ENCODE peak calls at places on chromosomes 5 and 9, in four cellular contexts. M is neural progenitor cell, T is cardiac fibroblast, I is MCF 10A. Q is an unnamed sample.

GRCh38 chr9:34991833-34992375 is 2.4 kb downstream of the DNAJB5 start:
- DNase-seq in M (peak), T (no peak), I (peak), Q (no peak)

GRCh38 chr5:9058161-9058560 is 487.7 kb downstream of the SEMA5A start:
- DNase-seq in M (no peak), T (no peak), I (no peak), Q (no peak)

GRCh38 chr9:77743381-77743780 is 95.3 kb upstream of the GNA14 start:
- DNase-seq in M (no peak), T (peak), I (no peak), Q (no peak)

GRCh38 chr5:143393516-143393915 is 10.0 kb downstream of the NR3C1 start:
- DNase-seq in M (no peak), T (no peak), I (peak), Q (no peak)

GRCh38 chr9:38062498-38063362 is 6.3 kb downstream of the SHB start:
- DNase-seq in M (no peak), T (peak), I (no peak), Q (no peak)

GRCh38 chr9:88418025-88418424 is 29.8 kb downstream of the SPIN1 start:
- DNase-seq in M (no peak), T (no peak), I (no peak), Q (no peak)

GRCh38 chr9:131275332-131276106 is 791 bp downstream of the FAM78A start:
- DNase-seq in M (peak), T (no peak), I (no peak), Q (no peak)

GRCh38 chr5:169913479-169913878 is 66.8 kb downstream of the INSYN2B start:
- DNase-seq in M (no peak), T (peak), I (peak), Q (no peak)

GRCh38 chr5:140344683-140345423 is 1.6 kb downstream of the HBEGF start:
- DNase-seq in M (no peak), T (no peak), I (peak), Q (no peak)

GRCh38 chr5:181189962-181190710 is 14.9 kb downstream of the TRIM7 start:
- DNase-seq in M (peak), T (no peak), I (peak), Q (no peak)

GRCh38 chr9:123893831-123894460 is 36.0 kb downstream of the DENND1A start:
- DNase-seq in M (no peak), T (peak), I (peak), Q (peak)

GRCh38 chr5:131635755-131636479 is 888 bp upstream of the RAPGEF6 start:
- DNase-seq in M (no peak), T (peak), I (no peak), Q (no peak)

GRCh38 chr9:121299467-121300282 is 31.7 kb downstream of the GSN start:
- DNase-seq in M (peak), T (peak), I (no peak), Q (no peak)

GRCh38 chr5:160186480-160186879 is 42.8 kb upstream of the FABP6 start:
- DNase-seq in M (no peak), T (no peak), I (no peak), Q (no peak)

GRCh38 chr9:105444130-105444529 is 3.7 kb upstream of the FSD1L start:
- DNase-seq in M (no peak), T (no peak), I (no peak), Q (no peak)

GRCh38 chr5:175569701-175570100 is 88.2 kb upstream of the HRH2 start:
- DNase-seq in M (no peak), T (no peak), I (no peak), Q (no peak)

GRCh38 chr5:175564716-175565115 is 86.4 kb downstream of the SFXN1 start:
- DNase-seq in M (no peak), T (no peak), I (no peak), Q (no peak)

GRCh38 chr5:175566697-175567096 is 88.3 kb downstream of the SFXN1 start:
- DNase-seq in M (no peak), T (no peak), I (no peak), Q (no peak)

GRCh38 chr5:175572922-175573321 is 84.9 kb upstream of the HRH2 start:
- DNase-seq in M (no peak), T (peak), I (peak), Q (no peak)

GRCh38 chr5:175567954-175568353 is 89.6 kb downstream of the SFXN1 start:
- DNase-seq in M (no peak), T (no peak), I (no peak), Q (no peak)
- TF ChIP-seq CTCF in M (no peak), T (no peak), I (peak), Q (peak)

GRCh38 chr5:166637295-166637694 is 1654.2 kb upstream of the WWC1 start:
- DNase-seq in M (no peak), T (no peak), I (no peak), Q (no peak)
- TF ChIP-seq CTCF in M (no peak), T (no peak), I (no peak), Q (no peak)

GRCh38 chr9:114378016-114378415 is 9.8 kb downstream of the AKNA start:
- DNase-seq in M (no peak), T (no peak), I (no peak), Q (no peak)
- TF ChIP-seq CTCF in M (no peak), T (no peak), I (no peak), Q (no peak)

DNA sequence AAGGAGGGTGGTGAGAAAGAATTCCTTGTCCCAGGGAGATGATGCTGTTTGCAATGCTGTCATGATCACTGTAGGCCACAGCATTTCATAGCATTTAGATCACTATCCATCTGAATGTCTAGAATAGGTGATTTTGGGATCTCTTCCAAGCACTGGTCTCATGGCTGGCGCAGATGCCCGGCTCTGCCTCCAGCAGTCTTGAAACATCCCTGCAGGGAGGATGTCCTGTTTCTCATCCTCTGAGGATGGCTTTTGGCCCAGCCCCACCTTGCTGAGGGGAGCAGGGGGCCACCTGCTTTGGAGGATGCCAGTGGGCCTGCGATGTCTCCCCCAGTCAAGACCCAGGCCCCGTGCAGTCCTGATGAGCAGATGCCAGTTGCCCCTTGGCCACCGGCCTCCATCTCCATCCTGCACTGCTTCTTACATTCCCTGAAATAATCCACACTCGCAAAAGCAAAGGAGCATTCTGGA is 63.5 kb upstream of the GARNL3 start:
- DNase-seq in M (no peak), T (no peak), I (no peak), Q (no peak)
- TF ChIP-seq CTCF in M (no peak), T (no peak), I (no peak), Q (no peak)

Q was measured in LNCaP clone FGC.